ENCODE peak calls at places on chromosome 1, in seven cellular contexts. One of them, this sample, is unnamed.
A peak's percentile ranks its signal among the peaks of the same experiment; 100 is the strongest.

GRCh38 chr1:110039641-110040040 is 5.2 kb downstream of the STRIP1 start:
- DNase-seq in GM23338: no peak
- DNase-seq in upper lobe of left lung: no peak
- DNase-seq in PC-3: no peak
- DNase-seq in heart right ventricle: no peak
- DNase-seq in psoas muscle: no peak
- DNase-seq in dorsolateral prefrontal cortex: no peak
- DNase-seq in this sample: no peak

GRCh38 chr1:14941865-14942264 is 211.7 kb upstream of the TMEM51 start:
- DNase-seq in heart right ventricle: no peak
- DNase-seq in upper lobe of left lung: no peak
- DNase-seq in psoas muscle: no peak
- DNase-seq in GM23338: no peak
- DNase-seq in dorsolateral prefrontal cortex: no peak
- DNase-seq in PC-3: no peak
- DNase-seq in this sample: no peak

GRCh38 chr1:210647406-210648333 is 319.0 kb downstream of the HHAT start:
- DNase-seq in heart right ventricle: no peak
- DNase-seq in dorsolateral prefrontal cortex: no peak
- DNase-seq in psoas muscle: no peak
- DNase-seq in upper lobe of left lung: no peak
- DNase-seq in GM23338: no peak
- DNase-seq in PC-3: no peak
- DNase-seq in this sample: no peak

GRCh38 chr1:177246710-177247588 is 76.2 kb downstream of the BRINP2 start:
- DNase-seq in GM23338: no peak
- DNase-seq in heart right ventricle: no peak
- DNase-seq in PC-3: peak; percentile 48
- DNase-seq in dorsolateral prefrontal cortex: no peak
- DNase-seq in psoas muscle: no peak
- DNase-seq in upper lobe of left lung: no peak
- DNase-seq in this sample: no peak

GRCh38 chr1:109723351-109723750 is 11.3 kb downstream of the GSTM5 start:
- DNase-seq in dorsolateral prefrontal cortex: no peak
- DNase-seq in psoas muscle: no peak
- DNase-seq in GM23338: no peak
- DNase-seq in upper lobe of left lung: no peak
- DNase-seq in heart right ventricle: no peak
- DNase-seq in PC-3: no peak
- DNase-seq in this sample: no peak

GRCh38 chr1:110003747-110004428 is 19.3 kb downstream of the AHCYL1 start:
- DNase-seq in PC-3: peak; percentile 95
- DNase-seq in psoas muscle: peak; percentile 82
- DNase-seq in upper lobe of left lung: peak; percentile 88
- DNase-seq in heart right ventricle: peak; percentile 48
- DNase-seq in dorsolateral prefrontal cortex: peak; percentile 40
- DNase-seq in GM23338: peak; percentile 65
- DNase-seq in this sample: no peak

GRCh38 chr1:15802234-15802965 is 5.0 kb downstream of the UQCRHL start:
- DNase-seq in GM23338: no peak
- DNase-seq in upper lobe of left lung: no peak
- DNase-seq in dorsolateral prefrontal cortex: no peak
- DNase-seq in PC-3: peak; percentile 63
- DNase-seq in heart right ventricle: no peak
- DNase-seq in psoas muscle: no peak
- DNase-seq in this sample: no peak

GRCh38 chr1:21323091-21323490 is 32.8 kb upstream of the ECE1 start:
- DNase-seq in dorsolateral prefrontal cortex: no peak
- DNase-seq in psoas muscle: no peak
- DNase-seq in heart right ventricle: peak; percentile 77
- DNase-seq in GM23338: no peak
- DNase-seq in PC-3: no peak
- DNase-seq in upper lobe of left lung: no peak
- DNase-seq in this sample: no peak

GRCh38 chr1:33397994-33398393 is 32.9 kb downstream of the PHC2 start:
- DNase-seq in upper lobe of left lung: no peak
- DNase-seq in dorsolateral prefrontal cortex: no peak
- DNase-seq in PC-3: no peak
- DNase-seq in GM23338: no peak
- DNase-seq in psoas muscle: no peak
- DNase-seq in heart right ventricle: no peak
- DNase-seq in this sample: no peak

GRCh38 chr1:78004719-78005346 is at the start of gene DNAJB4:
- DNase-seq in GM23338: peak; percentile 86
- DNase-seq in PC-3: peak; percentile 95
- DNase-seq in psoas muscle: no peak
- DNase-seq in heart right ventricle: peak; percentile 91
- DNase-seq in upper lobe of left lung: peak; percentile 82
- DNase-seq in dorsolateral prefrontal cortex: peak; percentile 50
- DNase-seq in this sample: peak; percentile 49

GRCh38 chr1:113394043-113394862 is 3.9 kb downstream of the MAGI3 start:
- DNase-seq in GM23338: no peak
- DNase-seq in upper lobe of left lung: no peak
- DNase-seq in PC-3: no peak
- DNase-seq in heart right ventricle: no peak
- DNase-seq in psoas muscle: no peak
- DNase-seq in dorsolateral prefrontal cortex: no peak
- DNase-seq in this sample: no peak

GRCh38 chr1:101262601-101263348 is 26.0 kb downstream of the S1PR1 start:
- DNase-seq in dorsolateral prefrontal cortex: no peak
- DNase-seq in heart right ventricle: no peak
- DNase-seq in psoas muscle: no peak
- DNase-seq in upper lobe of left lung: no peak
- DNase-seq in GM23338: peak; percentile 18
- DNase-seq in PC-3: no peak
- DNase-seq in this sample: no peak

GRCh38 chr1:195851804-195852203 is 756.4 kb downstream of the KCNT2 start:
- DNase-seq in GM23338: no peak
- DNase-seq in psoas muscle: no peak
- DNase-seq in upper lobe of left lung: no peak
- DNase-seq in dorsolateral prefrontal cortex: no peak
- DNase-seq in PC-3: peak; percentile 58
- DNase-seq in heart right ventricle: no peak
- DNase-seq in this sample: no peak

GRCh38 chr1:183244466-183244865 is 58.4 kb downstream of the LAMC2 start:
- DNase-seq in dorsolateral prefrontal cortex: no peak
- DNase-seq in upper lobe of left lung: peak; percentile 64
- DNase-seq in PC-3: no peak
- DNase-seq in heart right ventricle: peak; percentile 72
- DNase-seq in psoas muscle: peak; percentile 88
- DNase-seq in GM23338: no peak
- DNase-seq in this sample: no peak

GRCh38 chr1:24138481-24139158 is 4.3 kb downstream of the IL22RA1 start:
- DNase-seq in upper lobe of left lung: no peak
- DNase-seq in PC-3: no peak
- DNase-seq in GM23338: no peak
- DNase-seq in dorsolateral prefrontal cortex: no peak
- DNase-seq in heart right ventricle: no peak
- DNase-seq in psoas muscle: no peak
- DNase-seq in this sample: no peak

GRCh38 chr1:57165546-57165945 is 199.7 kb upstream of the C8B start:
- DNase-seq in GM23338: no peak
- DNase-seq in psoas muscle: no peak
- DNase-seq in heart right ventricle: no peak
- DNase-seq in upper lobe of left lung: no peak
- DNase-seq in dorsolateral prefrontal cortex: no peak
- DNase-seq in PC-3: no peak
- DNase-seq in this sample: no peak

DNA sequence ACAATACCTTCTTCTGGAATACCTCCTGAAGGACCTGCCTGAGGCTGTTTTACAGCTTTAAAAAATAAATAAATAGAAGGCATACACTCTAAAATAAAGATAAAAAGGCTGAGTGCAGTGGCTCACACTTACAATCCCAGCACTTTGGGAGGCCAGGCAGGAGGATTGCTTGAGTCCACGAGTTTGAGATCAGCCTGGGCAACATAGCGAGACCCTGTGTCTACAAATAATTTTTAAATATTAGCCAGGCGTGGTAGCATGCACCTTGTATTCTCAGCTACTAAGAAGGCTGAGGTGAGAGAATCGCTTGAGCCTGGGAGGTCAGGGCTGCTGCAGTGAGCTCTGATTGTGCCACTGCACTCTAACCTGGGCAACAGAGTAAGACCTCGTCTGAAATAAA is 75.0 kb downstream of the OSBPL9 start:
- DNase-seq in dorsolateral prefrontal cortex: no peak
- DNase-seq in heart right ventricle: no peak
- DNase-seq in upper lobe of left lung: no peak
- DNase-seq in psoas muscle: no peak
- DNase-seq in GM23338: no peak
- DNase-seq in PC-3: no peak
- DNase-seq in this sample: no peak
- H3K27me3 ChIP-seq in dorsolateral prefrontal cortex: no peaks in the 10 kb centered on the region
- H3K27me3 ChIP-seq in heart right ventricle: no peaks in the 10 kb centered on the region
- H3K27me3 ChIP-seq in upper lobe of left lung: no peaks in the 10 kb centered on the region
- H3K27me3 ChIP-seq in psoas muscle: no peaks in the 10 kb centered on the region
- H3K27me3 ChIP-seq in GM23338: no peaks in the 10 kb centered on the region
- H3K27me3 ChIP-seq in PC-3: no peaks in the 10 kb centered on the region
- H3K27me3 ChIP-seq in this sample: no peaks in the 10 kb centered on the region

DNA sequence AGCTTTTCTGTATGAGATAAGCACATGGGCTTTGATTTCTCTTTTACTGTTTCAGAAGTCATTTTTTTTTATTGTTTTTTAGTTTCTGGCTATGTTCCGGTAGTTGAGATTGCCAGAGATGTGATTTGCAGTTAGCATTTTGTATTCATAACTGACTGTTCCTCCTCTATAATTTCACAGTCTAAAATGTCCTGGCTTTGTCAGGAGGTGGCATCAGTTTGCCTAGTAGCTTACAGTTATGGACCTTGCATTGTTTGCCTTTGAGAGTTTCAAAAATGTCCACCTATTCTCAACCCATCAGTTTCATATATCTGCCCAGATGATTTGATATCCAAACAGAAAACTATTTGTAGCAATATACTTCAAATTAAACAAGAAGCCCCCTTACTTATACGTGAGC is 39.5 kb upstream of the ST6GALNAC3 start:
- DNase-seq in psoas muscle: no peak
- DNase-seq in upper lobe of left lung: no peak
- DNase-seq in PC-3: peak; percentile 54
- DNase-seq in GM23338: no peak
- DNase-seq in dorsolateral prefrontal cortex: no peak
- DNase-seq in heart right ventricle: no peak
- DNase-seq in this sample: no peak
- TF ChIP-seq CTCF in psoas muscle: no peak
- TF ChIP-seq CTCF in upper lobe of left lung: peak; percentile 23
- TF ChIP-seq CTCF in PC-3: peak; percentile 63
- TF ChIP-seq CTCF in GM23338: no peak
- TF ChIP-seq CTCF in dorsolateral prefrontal cortex: peak; percentile 51
- TF ChIP-seq CTCF in heart right ventricle: peak; percentile 40
- TF ChIP-seq CTCF in this sample: no peak

GRCh38 chr1:3620708-3621107 is 4.1 kb upstream of the TPRG1L start:
- DNase-seq in heart right ventricle: no peak
- DNase-seq in psoas muscle: no peak
- DNase-seq in GM23338: no peak
- DNase-seq in upper lobe of left lung: no peak
- DNase-seq in dorsolateral prefrontal cortex: no peak
- DNase-seq in PC-3: no peak
- DNase-seq in this sample: no peak

GRCh38 chr1:3623441-3624150 is 1.2 kb upstream of the TPRG1L start:
- DNase-seq in GM23338: peak; percentile 52
- DNase-seq in PC-3: no peak
- DNase-seq in heart right ventricle: no peak
- DNase-seq in psoas muscle: no peak
- DNase-seq in dorsolateral prefrontal cortex: no peak
- DNase-seq in upper lobe of left lung: no peak
- DNase-seq in this sample: no peak

GRCh38 chr1:3627515-3628253 is 2.9 kb downstream of the TPRG1L start:
- DNase-seq in upper lobe of left lung: no peak
- DNase-seq in PC-3: no peak
- DNase-seq in psoas muscle: no peak
- DNase-seq in dorsolateral prefrontal cortex: no peak
- DNase-seq in GM23338: no peak
- DNase-seq in heart right ventricle: no peak
- DNase-seq in this sample: no peak

GRCh38 chr1:3625151-3625907 is 514 bp downstream of the TPRG1L start:
- DNase-seq in PC-3: peak; percentile 63
- DNase-seq in dorsolateral prefrontal cortex: peak; percentile 35
- DNase-seq in heart right ventricle: peak; percentile 29
- DNase-seq in psoas muscle: peak; percentile 33
- DNase-seq in upper lobe of left lung: no peak
- DNase-seq in GM23338: peak; percentile 60
- DNase-seq in this sample: no peak

DNA sequence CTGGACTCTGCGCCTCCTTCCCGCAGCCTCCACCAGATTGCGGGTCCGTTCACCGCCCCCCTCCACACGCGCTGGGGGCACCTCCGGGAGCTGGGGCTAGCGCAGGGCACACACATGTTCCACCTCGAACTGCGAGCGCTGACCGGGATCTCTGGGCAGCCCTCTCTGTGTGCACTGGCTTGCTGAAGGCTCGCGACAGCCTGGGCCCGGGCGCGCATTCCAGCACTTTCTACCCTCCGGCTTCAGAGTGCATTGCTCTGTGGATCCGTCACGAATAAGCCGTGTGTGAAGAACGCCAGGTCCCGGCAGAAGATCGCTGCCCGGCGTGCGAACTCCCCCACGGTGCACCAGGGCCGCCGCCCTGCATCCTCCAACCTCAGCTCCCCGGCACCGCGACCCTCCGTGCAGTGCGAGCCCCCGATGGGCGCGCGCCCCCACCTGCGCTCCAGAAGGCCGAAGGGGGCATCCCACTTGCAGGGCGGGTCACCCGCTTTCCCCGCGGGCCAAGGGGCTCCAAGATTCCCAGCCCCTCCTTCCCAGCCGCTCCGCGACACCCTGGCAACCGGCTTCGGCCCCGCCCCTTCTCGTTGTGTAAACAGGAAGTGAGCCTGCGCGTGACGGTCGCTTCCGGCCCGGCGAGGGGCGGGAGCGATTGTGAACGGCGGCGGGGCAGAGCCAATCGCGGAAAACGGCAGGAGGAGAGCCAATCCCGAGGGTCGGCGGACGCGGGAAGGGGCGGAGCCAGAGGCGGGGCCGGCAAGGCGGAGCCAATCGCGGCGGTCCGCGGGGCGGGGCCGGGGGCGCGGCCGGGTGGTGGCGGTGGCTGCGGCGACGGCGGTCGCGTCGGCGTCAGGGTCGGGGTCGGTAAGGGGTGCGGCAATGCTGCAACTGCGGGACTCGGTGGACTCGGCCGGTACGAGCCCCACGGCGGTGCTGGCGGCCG is at the start of gene TPRG1L:
- DNase-seq in heart right ventricle: peak; percentile 98
- DNase-seq in dorsolateral prefrontal cortex: peak; percentile 98
- DNase-seq in PC-3: peak; percentile 99
- DNase-seq in psoas muscle: peak; percentile 98
- DNase-seq in GM23338: peak; percentile 99
- DNase-seq in upper lobe of left lung: peak; percentile 97
- DNase-seq in this sample: peak; percentile 99
- H3K27ac ChIP-seq in heart right ventricle: peak within 1 kb of the TSS; percentile 87
- H3K27ac ChIP-seq in dorsolateral prefrontal cortex: peak within 1 kb of the TSS; percentile 61
- H3K27ac ChIP-seq in PC-3: no peak within 1 kb of the TSS
- H3K27ac ChIP-seq in psoas muscle: peak within 1 kb of the TSS; percentile 85
- H3K27ac ChIP-seq in GM23338: no peak within 1 kb of the TSS
- H3K27ac ChIP-seq in upper lobe of left lung: peak within 1 kb of the TSS; percentile 86
- H3K27ac ChIP-seq in this sample: peak within 1 kb of the TSS; percentile 64

DNA sequence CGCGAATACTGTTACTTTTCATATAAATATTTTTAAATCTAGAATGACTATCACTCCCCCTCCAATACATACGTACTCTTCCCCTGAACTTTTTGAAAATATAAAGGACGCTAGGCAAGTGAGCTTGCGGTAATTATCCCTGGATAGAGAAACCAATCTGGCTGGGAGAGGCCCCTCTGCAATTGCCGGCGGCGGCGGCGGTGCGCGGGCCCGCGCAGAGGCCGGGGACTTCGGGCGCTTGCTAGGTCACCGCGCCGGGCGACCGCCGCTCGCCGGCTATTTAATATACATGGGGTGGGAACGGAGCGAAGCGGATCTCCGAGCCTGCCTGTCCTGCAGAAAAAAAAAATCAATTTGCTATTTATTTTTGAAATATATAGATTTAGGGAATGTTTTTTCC is 416.3 kb upstream of the ESRRG start:
- DNase-seq in GM23338: peak; percentile 59
- DNase-seq in heart right ventricle: no peak
- DNase-seq in upper lobe of left lung: no peak
- DNase-seq in PC-3: no peak
- DNase-seq in psoas muscle: no peak
- DNase-seq in dorsolateral prefrontal cortex: no peak
- DNase-seq in this sample: no peak
- H3K27me3 ChIP-seq in GM23338: peaks cover 86% of the 10 kb centered on the region
- H3K27me3 ChIP-seq in heart right ventricle: peaks cover 67% of the 10 kb centered on the region
- H3K27me3 ChIP-seq in upper lobe of left lung: peaks cover 20% of the 10 kb centered on the region
- H3K27me3 ChIP-seq in PC-3: peaks cover 12% of the 10 kb centered on the region
- H3K27me3 ChIP-seq in psoas muscle: peaks cover 9% of the 10 kb centered on the region
- H3K27me3 ChIP-seq in dorsolateral prefrontal cortex: peaks cover 52% of the 10 kb centered on the region
- H3K27me3 ChIP-seq in this sample: peaks cover 69% of the 10 kb centered on the region

This sample was measured in CD4-positive, alpha-beta T cell.